ENCODE peak calls at places on chromosomes 5 and 9, in six cellular contexts. J is HepG2, F is A549, G is GM23338, Y is HCT116, N is GM12878. D is an unnamed sample.

GRCh38 chr5:37370864-37371726 is at the start of gene NUP155:
- DNase-seq in G (peak; percentile 99), J (peak; percentile 91), F (peak; percentile 98), Y (peak; percentile 95), N (peak; percentile 87), D (peak; percentile 98)

GRCh38 chr5:126857472-126858410 is 80.8 kb downstream of the LMNB1 start:
- DNase-seq in N (no peak), J (no peak), Y (no peak), G (peak; percentile 54), F (no peak), D (no peak)

GRCh38 chr5:142360607-142361120 is 35.8 kb upstream of the SPRY4 start:
- DNase-seq in J (peak; percentile 91), N (no peak), F (peak; percentile 59), Y (peak; percentile 84), G (peak; percentile 51), D (peak; percentile 80)

GRCh38 chr5:62829241-62829986 is 250.8 kb downstream of the LRRC70 start:
- DNase-seq in N (no peak), J (no peak), Y (no peak), F (no peak), G (no peak), D (no peak)

GRCh38 chr9:136438909-136439549 is 616 bp downstream of the INPP5E start:
- DNase-seq in G (peak; percentile 43), N (no peak), Y (no peak), J (no peak), F (peak; percentile 29), D (no peak)

GRCh38 chr9:125550633-125551032 is 156.4 kb downstream of the MAPKAP1 start:
- DNase-seq in Y (no peak), J (no peak), F (no peak), G (no peak), N (no peak), D (no peak)

GRCh38 chr9:109319631-109320233 is 1.1 kb downstream of the EPB41L4B start:
- DNase-seq in G (peak; percentile 66), N (no peak), J (no peak), F (no peak), Y (no peak), D (no peak)

GRCh38 chr9:35791321-35791921 is at the start of gene NPR2:
- DNase-seq in F (no peak), J (no peak), N (no peak), G (peak; percentile 58), Y (no peak), D (no peak)

GRCh38 chr5:96065577-96066385 is 104.1 kb upstream of the ELL2 start:
- DNase-seq in G (peak; percentile 30), Y (no peak), N (no peak), F (no peak), J (peak; percentile 21), D (no peak)

GRCh38 chr5:128123936-128124335 is 40.4 kb downstream of the SLC12A2 start:
- DNase-seq in F (no peak), Y (no peak), J (no peak), G (no peak), N (no peak), D (no peak)
- H3K4me1 ChIP-seq in F (no peaks in the 10 kb centered on the region), Y (peaks cover 5% of the 10 kb centered on the region), J (no peaks in the 10 kb centered on the region), G (no peaks in the 10 kb centered on the region), N (no peaks in the 10 kb centered on the region), D (no peaks in the 10 kb centered on the region)

GRCh38 chr5:34487202-34487879 is 168.8 kb upstream of the RAI14 start:
- DNase-seq in N (no peak), Y (no peak), G (no peak), F (peak; percentile 72), J (peak; percentile 95), D (peak; percentile 52)
- H3K27ac ChIP-seq in N (no peak overlapping the region), Y (no peak overlapping the region), G (no peak overlapping the region), F (peak overlapping the region; percentile 62), J (peak overlapping the region; percentile 85), D (no peak overlapping the region)

DNA sequence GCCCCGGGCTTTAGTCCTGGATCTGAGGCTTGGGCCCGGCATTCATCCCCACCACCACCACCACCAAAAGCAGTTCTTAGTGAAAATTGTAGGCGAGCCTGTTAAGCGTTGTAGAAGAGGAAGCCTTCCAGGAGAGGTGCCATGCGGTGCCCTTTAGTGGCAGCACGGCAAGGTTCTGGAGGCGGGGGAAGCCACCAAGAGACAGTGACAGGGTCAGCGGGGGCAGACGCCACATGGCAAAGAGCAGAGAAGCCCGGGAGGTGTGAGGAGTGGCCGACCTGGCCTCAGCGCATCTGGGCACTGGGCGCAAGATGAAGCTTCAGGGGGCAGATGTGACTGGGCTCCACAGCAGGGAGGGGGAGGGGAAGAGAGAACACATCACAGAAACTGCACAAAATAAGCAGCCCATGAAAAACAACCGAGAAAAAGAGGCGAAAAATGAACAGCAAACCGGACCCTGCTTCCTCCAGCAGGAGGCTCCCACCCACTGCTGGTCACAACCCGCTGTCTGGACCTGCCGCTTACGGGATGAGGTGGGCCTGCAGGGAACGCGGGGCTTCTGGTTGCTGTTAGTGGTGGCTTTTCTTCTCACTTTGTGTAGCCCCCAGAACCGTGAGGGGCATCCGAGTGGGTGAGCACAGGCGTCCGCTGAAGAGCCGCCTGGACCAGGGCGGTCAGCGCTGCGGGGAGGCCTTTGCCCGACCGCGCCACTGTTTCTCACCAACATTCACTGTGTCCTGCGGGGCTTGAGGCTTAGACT is 4.3 kb downstream of the LRRC14B start:
- DNase-seq in G (peak; percentile 45), Y (no peak), J (no peak), F (no peak), N (no peak), D (no peak)
- TF ChIP-seq REST in G (no peak), Y (no peak), J (no peak), F (no peak), N (no peak), D (no peak)

GRCh38 chr5:172556971-172557461 is 84.0 kb upstream of the NEURL1B start:
- DNase-seq in J (no peak), G (no peak), Y (no peak), N (no peak), F (no peak), D (no peak)
- H3K4me1 ChIP-seq in J (peaks cover 7% of the 10 kb centered on the region), G (no peaks in the 10 kb centered on the region), Y (peaks cover 5% of the 10 kb centered on the region), N (no peaks in the 10 kb centered on the region), F (peaks cover 3% of the 10 kb centered on the region), D (no peaks in the 10 kb centered on the region)

GRCh38 chr9:128881884-128882676 is at the start of the genes KYAT1 and LRRC8A:
- DNase-seq in N (peak; percentile 85), F (peak; percentile 96), G (peak; percentile 98), J (peak; percentile 92), Y (peak; percentile 92), D (peak; percentile 81)

GRCh38 chr9:128885798-128886197 is 3.9 kb downstream of the LRRC8A start:
- DNase-seq in G (no peak), J (no peak), N (no peak), Y (no peak), F (no peak), D (no peak)

GRCh38 chr9:128885376-128885775 is 3.4 kb downstream of the LRRC8A start:
- DNase-seq in N (no peak), Y (no peak), G (no peak), F (no peak), J (no peak), D (no peak)

GRCh38 chr9:128882677-128883590 is 1.0 kb downstream of the LRRC8A start:
- DNase-seq in Y (no peak), F (no peak), N (no peak), G (no peak), J (peak; percentile 31), D (no peak)

DNA sequence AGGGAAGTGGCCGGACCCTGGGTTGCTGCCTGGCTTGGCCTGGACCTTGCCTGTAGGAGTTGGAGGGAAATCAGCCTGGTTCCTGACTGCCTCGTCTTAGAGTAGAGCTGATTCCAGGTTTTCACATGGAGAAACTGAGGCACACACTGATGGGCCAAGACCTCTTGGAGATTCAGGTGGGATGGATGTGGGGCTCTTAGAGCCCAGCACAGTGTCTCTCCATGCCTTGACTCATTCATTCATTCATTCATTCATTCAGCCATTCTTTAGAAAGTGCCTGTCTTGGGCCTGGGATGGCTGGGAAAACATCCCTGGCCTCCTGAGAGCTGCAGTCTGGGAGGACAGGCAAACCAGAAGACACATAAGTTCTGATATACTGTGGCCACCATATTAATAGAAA is 2.2 kb downstream of the LRRC8A start:
- DNase-seq in N (no peak), G (no peak), J (no peak), F (no peak), Y (no peak), D (no peak)
- H3K27ac ChIP-seq in N (no peak overlapping the region), G (no peak overlapping the region), J (no peak overlapping the region), F (no peak overlapping the region), Y (no peak overlapping the region), D (no peak overlapping the region)

GRCh38 chr5:24268482-24269056 is 376.2 kb downstream of the CDH10 start:
- DNase-seq in G (no peak), J (no peak), F (no peak), Y (no peak), N (no peak), D (no peak)
- TF ChIP-seq REST in G (no peak), J (no peak), F (no peak), Y (no peak), N (no peak), D (no peak)

GRCh38 chr9:91908746-91909145 is 41.3 kb downstream of the ROR2 start:
- DNase-seq in N (no peak), Y (no peak), G (no peak), F (no peak), J (no peak), D (no peak)
- H3K4me1 ChIP-seq in N (no peaks in the 10 kb centered on the region), Y (peaks cover 7% of the 10 kb centered on the region), G (peaks cover 34% of the 10 kb centered on the region), F (no peaks in the 10 kb centered on the region), J (no peaks in the 10 kb centered on the region), D (no peaks in the 10 kb centered on the region)

DNA sequence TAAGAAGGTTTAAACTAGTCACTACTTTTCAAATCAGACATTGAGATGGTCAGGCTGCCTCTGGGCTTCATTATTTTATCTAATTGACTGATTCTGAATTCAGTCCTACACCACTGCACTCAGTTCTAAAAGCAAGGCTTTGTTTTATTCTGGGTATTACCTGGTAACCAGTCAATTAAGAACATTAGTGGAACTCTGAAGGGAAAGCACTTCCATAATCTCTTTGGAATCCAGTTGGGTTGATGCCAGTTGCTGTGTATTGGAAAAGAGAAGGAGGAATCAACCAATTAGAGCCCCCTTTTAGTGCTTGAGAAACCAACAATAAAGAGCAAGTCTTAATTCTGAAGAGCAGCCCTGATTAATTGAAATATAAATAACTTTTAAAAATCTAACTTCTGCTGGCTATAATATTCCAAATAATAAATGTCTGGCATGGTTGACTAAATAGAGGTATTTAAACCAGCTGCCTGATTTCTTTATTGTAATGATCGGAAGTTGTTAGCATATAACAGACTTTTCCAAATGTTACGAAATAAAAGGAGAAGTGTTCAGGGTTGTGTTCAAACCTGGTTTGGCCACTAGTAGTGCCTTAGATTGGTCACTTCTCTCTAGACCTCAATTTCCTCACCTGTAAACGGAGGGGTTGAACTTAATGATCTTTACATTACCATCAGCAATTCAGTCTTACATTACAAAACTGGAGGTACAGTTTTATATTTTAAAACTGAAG is 32.0 kb downstream of the CPEB4 start:
- DNase-seq in N (no peak), J (no peak), Y (no peak), F (no peak), G (no peak), D (no peak)
- H3K27ac ChIP-seq in N (no peak overlapping the region), J (no peak overlapping the region), Y (no peak overlapping the region), F (peak overlapping the region; percentile 53), G (peak overlapping the region; percentile 4), D (peak overlapping the region; percentile 31)